ENCODE peak calls at places on chromosomes 6 and 20, in eight cellular contexts. K is mucosa of descending colon, P is retinal pigment epithelial cell, Y is lower lobe of right lung, R is A549, E is bronchial epithelial cell, S is psoas muscle, L is AG04450. N is an unnamed sample.

GRCh38 chr6:26538572-26538902 is 371 bp downstream of the HMGN4 start:
- DNase-seq in R (no peak), K (no peak), L (no peak), S (no peak), E (no peak), P (no peak), Y (no peak), N (no peak)

GRCh38 chr20:47066484-47067270 is 172.0 kb downstream of the EYA2 start:
- DNase-seq in R (no peak), P (no peak), S (no peak), L (peak; percentile 69), K (no peak), E (no peak), Y (no peak), N (no peak)

GRCh38 chr6:43740961-43741764 is 28.8 kb upstream of the VEGFA start:
- DNase-seq in P (no peak), K (no peak), E (no peak), Y (no peak), S (no peak), L (no peak), R (no peak), N (no peak)

GRCh38 chr20:31570735-31571617 is 34.1 kb upstream of the ID1 start:
- DNase-seq in E (no peak), K (no peak), Y (no peak), L (no peak), R (no peak), S (no peak), P (no peak), N (no peak)

GRCh38 chr20:16764560-16764959 is 16.4 kb downstream of the OTOR start:
- DNase-seq in E (no peak), P (no peak), R (no peak), Y (no peak), S (no peak), K (no peak), L (no peak), N (no peak)

GRCh38 chr20:24149175-24149574 is 160.6 kb upstream of the GGTLC1 start:
- DNase-seq in R (peak; percentile 11), E (peak; percentile 44), Y (no peak), K (no peak), S (no peak), P (no peak), L (no peak), N (no peak)

GRCh38 chr6:132391391-132392291 is 9.6 kb downstream of the MOXD1 start:
- DNase-seq in P (no peak), R (no peak), S (no peak), L (peak; percentile 90), E (peak; percentile 50), K (no peak), Y (no peak), N (peak; percentile 68)

GRCh38 chr6:131586544-131586943 is 13.5 kb downstream of the ARG1 start:
- DNase-seq in K (no peak), R (no peak), Y (no peak), P (no peak), S (no peak), E (no peak), L (no peak), N (no peak)

DNA sequence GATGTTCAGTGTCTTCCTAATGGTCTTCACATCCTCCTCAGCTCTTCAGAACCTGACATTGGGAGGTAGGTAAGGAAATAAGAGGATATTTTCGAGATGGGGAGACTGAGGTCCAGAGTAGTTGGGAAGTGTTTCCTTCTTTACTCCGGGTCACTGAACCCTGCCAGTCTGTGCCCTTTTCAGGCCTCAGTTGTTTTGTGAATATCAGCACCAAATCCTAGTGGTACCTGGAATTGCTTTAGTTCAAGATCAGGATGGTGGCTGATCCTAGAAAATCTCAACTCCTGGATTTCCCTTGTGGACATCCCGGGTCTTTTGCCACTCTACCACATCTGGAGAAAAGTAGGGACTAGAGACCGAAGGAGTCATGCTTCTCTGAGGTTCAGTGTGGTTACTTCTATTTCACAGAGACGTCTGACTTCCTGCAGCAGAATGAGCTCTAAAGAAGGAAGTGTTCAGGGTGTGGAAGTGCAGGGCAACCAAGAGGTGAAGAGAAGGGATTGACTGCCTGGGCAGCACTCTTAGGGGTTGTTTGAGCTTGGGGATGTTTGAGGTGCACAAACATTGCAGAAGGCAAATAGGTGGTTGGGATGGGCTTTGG is 995 bp downstream of the STK4 start:
- DNase-seq in L (no peak), R (no peak), P (no peak), S (no peak), Y (no peak), K (no peak), E (peak; percentile 20), N (no peak)
- TF ChIP-seq CTCF in L (no peak), R (no peak), P (no peak), S (no peak), Y (no peak), K (no peak), E (no peak), N (no peak)

GRCh38 chr6:7153807-7154206 is 46.0 kb downstream of the RREB1 start:
- DNase-seq in R (no peak), S (no peak), L (no peak), P (no peak), E (no peak), K (no peak), Y (no peak), N (no peak)

GRCh38 chr6:7155871-7156579 is 48.3 kb downstream of the RREB1 start:
- DNase-seq in E (no peak), P (no peak), Y (no peak), S (no peak), K (no peak), R (no peak), L (no peak), N (no peak)

GRCh38 chr6:7152467-7152866 is 44.7 kb downstream of the RREB1 start:
- DNase-seq in P (no peak), L (no peak), S (no peak), Y (no peak), K (no peak), E (no peak), R (no peak), N (no peak)

GRCh38 chr6:7156666-7157278 is 49.0 kb downstream of the RREB1 start:
- DNase-seq in P (no peak), L (no peak), E (peak; percentile 44), R (no peak), K (no peak), S (no peak), Y (peak; percentile 68), N (no peak)

DNA sequence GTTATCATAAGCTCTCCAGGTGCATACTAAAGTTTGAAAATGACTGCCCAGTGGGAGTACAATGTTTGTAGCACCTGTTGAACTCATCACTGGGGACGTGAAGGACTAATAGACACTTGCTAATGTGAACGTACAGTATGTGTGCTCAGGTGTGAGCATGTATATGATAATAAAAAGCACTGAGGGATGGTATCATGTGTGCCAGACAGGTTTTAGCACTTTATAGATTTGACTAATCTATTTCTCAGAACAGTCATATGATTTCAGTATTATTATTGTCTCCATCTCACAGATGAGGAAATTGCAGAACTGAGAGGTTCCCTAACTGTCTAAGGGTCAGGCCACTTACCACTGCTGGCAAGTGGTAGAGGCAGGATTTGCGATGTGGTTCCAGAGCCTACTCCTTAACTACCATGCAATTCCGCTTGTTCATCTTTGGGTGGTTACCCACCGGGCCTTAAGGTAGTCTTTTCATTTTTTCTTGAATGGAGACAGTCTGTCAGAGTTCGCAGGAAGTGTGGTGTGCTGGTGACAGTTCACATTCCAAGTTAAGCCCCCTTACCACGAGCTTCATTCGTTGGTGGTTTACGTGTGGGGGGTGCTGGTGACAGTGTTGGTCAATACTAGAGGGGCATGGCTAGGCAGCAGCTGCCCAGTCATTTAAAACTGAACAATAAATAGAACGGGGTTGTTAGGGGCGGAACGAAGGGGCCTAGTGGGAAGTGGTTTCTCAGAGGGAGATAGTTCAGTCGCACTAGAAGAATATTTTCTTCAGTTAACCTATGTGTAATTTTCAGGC is 46.8 kb downstream of the RREB1 start:
- DNase-seq in Y (no peak), R (no peak), L (no peak), K (no peak), S (no peak), P (no peak), E (no peak), N (no peak)
- H3K4me3 ChIP-seq in Y (no peak overlapping the region), R (no peak overlapping the region), L (no peak overlapping the region), K (no peak overlapping the region), S (no peak overlapping the region), P (no peak overlapping the region), E (no peak overlapping the region), N (no peak overlapping the region)

GRCh38 chr20:10356628-10357027 is 77.4 kb downstream of the MKKS start:
- DNase-seq in L (no peak), S (no peak), K (no peak), R (no peak), Y (no peak), E (no peak), P (no peak), N (no peak)

GRCh38 chr20:10357061-10357708 is 76.8 kb downstream of the MKKS start:
- DNase-seq in L (no peak), K (no peak), Y (no peak), P (no peak), S (no peak), R (peak; percentile 30), E (no peak), N (peak; percentile 18)

GRCh38 chr20:10360878-10361277 is 73.1 kb downstream of the MKKS start:
- DNase-seq in R (no peak), L (no peak), P (no peak), S (no peak), Y (no peak), E (no peak), K (no peak), N (no peak)

GRCh38 chr20:10359621-10360040 is 74.4 kb downstream of the MKKS start:
- DNase-seq in K (no peak), P (no peak), R (no peak), L (no peak), S (no peak), Y (no peak), E (no peak), N (no peak)

GRCh38 chr20:10357974-10358373 is 76.0 kb downstream of the MKKS start:
- DNase-seq in R (peak; percentile 29), S (no peak), E (no peak), K (no peak), L (no peak), Y (no peak), P (no peak), N (no peak)
- TF ChIP-seq CTCF in R (peak; percentile 22), S (peak; percentile 4), E (peak; percentile 20), K (no peak), L (peak; percentile 59), Y (peak; percentile 24), P (peak; percentile 51), N (no peak)

GRCh38 chr6:106085687-106085983 is 501 bp upstream of the PRDM1 start:
- DNase-seq in E (no peak), P (no peak), R (no peak), S (no peak), L (no peak), Y (no peak), K (no peak), N (no peak)

GRCh38 chr6:106084973-106085686 is 1.0 kb upstream of the PRDM1 start:
- DNase-seq in K (no peak), L (no peak), P (no peak), Y (no peak), E (peak; percentile 72), R (peak; percentile 50), S (no peak), N (no peak)

GRCh38 chr6:106089981-106090380 is 3.8 kb downstream of the PRDM1 start:
- DNase-seq in L (no peak), Y (no peak), P (no peak), K (no peak), S (no peak), E (no peak), R (no peak), N (no peak)

GRCh38 chr6:106085984-106086832 is at the start of gene PRDM1:
- DNase-seq in R (peak; percentile 89), P (no peak), Y (peak; percentile 94), L (no peak), S (peak; percentile 86), K (peak; percentile 96), E (peak; percentile 84), N (peak; percentile 54)

GRCh38 chr6:106087548-106088325 is 1.6 kb downstream of the PRDM1 start:
- DNase-seq in Y (no peak), P (peak; percentile 68), E (peak; percentile 62), L (no peak), K (no peak), R (no peak), S (no peak), N (peak; percentile 59)
- H3K4me3 ChIP-seq in Y (peak overlapping the region; percentile 60), P (peak overlapping the region; percentile 21), E (peak overlapping the region; percentile 50), L (peak overlapping the region; percentile 74), K (no peak overlapping the region), R (peak overlapping the region; percentile 67), S (peak overlapping the region; percentile 59), N (peak overlapping the region; percentile 21)